ENCODE peak calls at places on chromosomes 16 and 17, in six cellular contexts. One of them, this sample, is unnamed.

GRCh38 chr17:8724451-8724850 is 20.2 kb downstream of the CCDC42 start:
- DNase-seq in stomach: no peak
- DNase-seq in colonic mucosa: no peak
- DNase-seq in EL: no peak
- DNase-seq in thyroid gland: no peak
- DNase-seq in NCI-H1930: no peak
- DNase-seq in this sample: no peak

GRCh38 chr16:888901-889570 is 81.7 kb downstream of the LMF1 start:
- DNase-seq in colonic mucosa: no peak
- DNase-seq in EL: no peak
- DNase-seq in NCI-H1930: no peak
- DNase-seq in stomach: no peak
- DNase-seq in thyroid gland: no peak
- DNase-seq in this sample: no peak

GRCh38 chr17:49459401-49459984 is 35.6 kb upstream of the NGFR start:
- DNase-seq in EL: no peak
- DNase-seq in stomach: no peak
- DNase-seq in NCI-H1930: no peak
- DNase-seq in colonic mucosa: no peak
- DNase-seq in thyroid gland: no peak
- DNase-seq in this sample: no peak

GRCh38 chr16:62088731-62089410 is 52.6 kb upstream of the CDH8 start:
- DNase-seq in thyroid gland: no peak
- DNase-seq in colonic mucosa: no peak
- DNase-seq in NCI-H1930: no peak
- DNase-seq in EL: no peak
- DNase-seq in stomach: no peak
- DNase-seq in this sample: no peak

GRCh38 chr17:82003411-82004381 is 19.0 kb downstream of the CENPX start:
- DNase-seq in thyroid gland: no peak
- DNase-seq in NCI-H1930: no peak
- DNase-seq in colonic mucosa: no peak
- DNase-seq in stomach: no peak
- DNase-seq in EL: peak
- DNase-seq in this sample: no peak

GRCh38 chr16:874366-875181 is 74.0 kb upstream of the GNG13 start:
- DNase-seq in thyroid gland: no peak
- DNase-seq in colonic mucosa: no peak
- DNase-seq in stomach: no peak
- DNase-seq in NCI-H1930: no peak
- DNase-seq in EL: no peak
- DNase-seq in this sample: no peak

GRCh38 chr16:18937390-18937789 is 11.2 kb upstream of the SMG1 start:
- DNase-seq in NCI-H1930: no peak
- DNase-seq in stomach: no peak
- DNase-seq in thyroid gland: no peak
- DNase-seq in EL: no peak
- DNase-seq in colonic mucosa: no peak
- DNase-seq in this sample: no peak

GRCh38 chr17:70913086-70913485 is 743.8 kb downstream of the KCNJ2 start:
- DNase-seq in NCI-H1930: no peak
- DNase-seq in stomach: no peak
- DNase-seq in colonic mucosa: no peak
- DNase-seq in EL: no peak
- DNase-seq in thyroid gland: no peak
- DNase-seq in this sample: no peak

GRCh38 chr16:60203525-60204124 is 1469.5 kb upstream of the GOT2 start:
- DNase-seq in thyroid gland: no peak
- DNase-seq in colonic mucosa: no peak
- DNase-seq in EL: peak
- DNase-seq in NCI-H1930: no peak
- DNase-seq in stomach: no peak
- DNase-seq in this sample: no peak

GRCh38 chr17:43398724-43399595 is at the start of gene ARL4D:
- DNase-seq in stomach: peak
- DNase-seq in EL: peak
- DNase-seq in NCI-H1930: peak
- DNase-seq in colonic mucosa: peak
- DNase-seq in thyroid gland: peak
- DNase-seq in this sample: peak

GRCh38 chr16:27737513-27737912 is 187.6 kb downstream of the KATNIP start:
- DNase-seq in thyroid gland: no peak
- DNase-seq in stomach: no peak
- DNase-seq in colonic mucosa: no peak
- DNase-seq in EL: no peak
- DNase-seq in NCI-H1930: no peak
- DNase-seq in this sample: no peak

GRCh38 chr16:90019543-90020259 is 445 bp upstream of the DBNDD1 start:
- DNase-seq in EL: peak
- DNase-seq in stomach: peak
- DNase-seq in colonic mucosa: peak
- DNase-seq in NCI-H1930: peak
- DNase-seq in thyroid gland: peak
- DNase-seq in this sample: peak

GRCh38 chr17:50027639-50028206 is 28.2 kb upstream of the ITGA3 start:
- DNase-seq in colonic mucosa: peak
- DNase-seq in NCI-H1930: no peak
- DNase-seq in thyroid gland: peak
- DNase-seq in EL: peak
- DNase-seq in stomach: peak
- DNase-seq in this sample: peak

GRCh38 chr16:56972403-56972802 is 10.7 kb downstream of the CETP start:
- DNase-seq in thyroid gland: no peak
- DNase-seq in colonic mucosa: no peak
- DNase-seq in EL: no peak
- DNase-seq in stomach: no peak
- DNase-seq in NCI-H1930: no peak
- DNase-seq in this sample: no peak

GRCh38 chr16:72399811-72400210 is 227.9 kb upstream of the PMFBP1 start:
- DNase-seq in NCI-H1930: no peak
- DNase-seq in stomach: no peak
- DNase-seq in EL: no peak
- DNase-seq in thyroid gland: no peak
- DNase-seq in colonic mucosa: no peak
- DNase-seq in this sample: no peak

GRCh38 chr16:2205104-2205966 is at the start of gene MLST8:
- DNase-seq in colonic mucosa: peak
- DNase-seq in thyroid gland: peak
- DNase-seq in EL: peak
- DNase-seq in stomach: peak
- DNase-seq in NCI-H1930: peak
- DNase-seq in this sample: peak